ENCODE peak calls at places on chromosomes 3 and 15, in eight cellular contexts. One of them, this sample, is unnamed.

GRCh38 chr3:30188713-30189112 is 417.7 kb upstream of the TGFBR2 start:
- DNase-seq in activated CD4-positive, alpha-beta T cell treated with anti-CD3 and anti-CD28 coated beads, Interleukin-2, amount 50 U/mL, for 1 hour: no peak
- DNase-seq in EH: peak
- DNase-seq in anterior cingulate cortex: no peak
- DNase-seq in SJSA1: no peak
- DNase-seq in memory B cell: no peak
- DNase-seq in Right ventricle myocardium superior: peak
- DNase-seq in NCI-H524: no peak
- DNase-seq in this sample: no peak

GRCh38 chr15:52186651-52187486 is 4.3 kb downstream of the GNB5 start:
- DNase-seq in activated CD4-positive, alpha-beta T cell treated with anti-CD3 and anti-CD28 coated beads, Interleukin-2, amount 50 U/mL, for 1 hour: no peak
- DNase-seq in EH: no peak
- DNase-seq in anterior cingulate cortex: no peak
- DNase-seq in SJSA1: no peak
- DNase-seq in memory B cell: no peak
- DNase-seq in Right ventricle myocardium superior: no peak
- DNase-seq in NCI-H524: peak
- DNase-seq in this sample: no peak

GRCh38 chr3:189143321-189143720 is 28.4 kb upstream of the TPRG1 start:
- DNase-seq in activated CD4-positive, alpha-beta T cell treated with anti-CD3 and anti-CD28 coated beads, Interleukin-2, amount 50 U/mL, for 1 hour: no peak
- DNase-seq in EH: no peak
- DNase-seq in anterior cingulate cortex: no peak
- DNase-seq in SJSA1: no peak
- DNase-seq in memory B cell: no peak
- DNase-seq in Right ventricle myocardium superior: no peak
- DNase-seq in NCI-H524: no peak
- DNase-seq in this sample: no peak

GRCh38 chr15:95845862-95846515 is 484.5 kb upstream of the NR2F2 start:
- DNase-seq in activated CD4-positive, alpha-beta T cell treated with anti-CD3 and anti-CD28 coated beads, Interleukin-2, amount 50 U/mL, for 1 hour: no peak
- DNase-seq in EH: no peak
- DNase-seq in anterior cingulate cortex: no peak
- DNase-seq in SJSA1: no peak
- DNase-seq in memory B cell: no peak
- DNase-seq in Right ventricle myocardium superior: peak
- DNase-seq in NCI-H524: no peak
- DNase-seq in this sample: no peak

GRCh38 chr3:122689587-122689986 is 8.9 kb downstream of the PARP14 start:
- DNase-seq in activated CD4-positive, alpha-beta T cell treated with anti-CD3 and anti-CD28 coated beads, Interleukin-2, amount 50 U/mL, for 1 hour: no peak
- DNase-seq in EH: peak
- DNase-seq in anterior cingulate cortex: no peak
- DNase-seq in SJSA1: no peak
- DNase-seq in memory B cell: no peak
- DNase-seq in Right ventricle myocardium superior: no peak
- DNase-seq in NCI-H524: no peak
- DNase-seq in this sample: no peak

GRCh38 chr3:20225769-20226168 is 39.8 kb upstream of the SGO1 start:
- DNase-seq in activated CD4-positive, alpha-beta T cell treated with anti-CD3 and anti-CD28 coated beads, Interleukin-2, amount 50 U/mL, for 1 hour: no peak
- DNase-seq in EH: peak
- DNase-seq in anterior cingulate cortex: no peak
- DNase-seq in SJSA1: no peak
- DNase-seq in memory B cell: no peak
- DNase-seq in Right ventricle myocardium superior: no peak
- DNase-seq in NCI-H524: peak
- DNase-seq in this sample: peak

GRCh38 chr3:125143982-125144652 is 68.4 kb downstream of the SLC12A8 start:
- DNase-seq in activated CD4-positive, alpha-beta T cell treated with anti-CD3 and anti-CD28 coated beads, Interleukin-2, amount 50 U/mL, for 1 hour: no peak
- DNase-seq in EH: peak
- DNase-seq in anterior cingulate cortex: no peak
- DNase-seq in SJSA1: peak
- DNase-seq in memory B cell: no peak
- DNase-seq in Right ventricle myocardium superior: peak
- DNase-seq in NCI-H524: no peak
- DNase-seq in this sample: no peak

GRCh38 chr3:28799084-28799483 is 450.5 kb upstream of the AZI2 start:
- DNase-seq in activated CD4-positive, alpha-beta T cell treated with anti-CD3 and anti-CD28 coated beads, Interleukin-2, amount 50 U/mL, for 1 hour: no peak
- DNase-seq in EH: peak
- DNase-seq in anterior cingulate cortex: no peak
- DNase-seq in SJSA1: no peak
- DNase-seq in memory B cell: no peak
- DNase-seq in Right ventricle myocardium superior: no peak
- DNase-seq in NCI-H524: no peak
- DNase-seq in this sample: peak

GRCh38 chr3:122719273-122719921 is 38.8 kb downstream of the PARP14 start:
- DNase-seq in activated CD4-positive, alpha-beta T cell treated with anti-CD3 and anti-CD28 coated beads, Interleukin-2, amount 50 U/mL, for 1 hour: no peak
- DNase-seq in EH: no peak
- DNase-seq in anterior cingulate cortex: no peak
- DNase-seq in SJSA1: no peak
- DNase-seq in memory B cell: no peak
- DNase-seq in Right ventricle myocardium superior: no peak
- DNase-seq in NCI-H524: no peak
- DNase-seq in this sample: no peak

GRCh38 chr3:191476053-191476787 is 15.3 kb downstream of the PYDC2 start:
- DNase-seq in activated CD4-positive, alpha-beta T cell treated with anti-CD3 and anti-CD28 coated beads, Interleukin-2, amount 50 U/mL, for 1 hour: no peak
- DNase-seq in EH: no peak
- DNase-seq in anterior cingulate cortex: no peak
- DNase-seq in SJSA1: no peak
- DNase-seq in memory B cell: no peak
- DNase-seq in Right ventricle myocardium superior: no peak
- DNase-seq in NCI-H524: no peak
- DNase-seq in this sample: no peak

GRCh38 chr3:52183786-52184445 is 14.0 kb upstream of the ALAS1 start:
- DNase-seq in activated CD4-positive, alpha-beta T cell treated with anti-CD3 and anti-CD28 coated beads, Interleukin-2, amount 50 U/mL, for 1 hour: no peak
- DNase-seq in EH: no peak
- DNase-seq in anterior cingulate cortex: no peak
- DNase-seq in SJSA1: no peak
- DNase-seq in memory B cell: no peak
- DNase-seq in Right ventricle myocardium superior: no peak
- DNase-seq in NCI-H524: no peak
- DNase-seq in this sample: no peak

GRCh38 chr3:53030864-53031445 is 14.9 kb downstream of the SFMBT1 start:
- DNase-seq in activated CD4-positive, alpha-beta T cell treated with anti-CD3 and anti-CD28 coated beads, Interleukin-2, amount 50 U/mL, for 1 hour: peak
- DNase-seq in EH: no peak
- DNase-seq in anterior cingulate cortex: no peak
- DNase-seq in SJSA1: no peak
- DNase-seq in memory B cell: no peak
- DNase-seq in Right ventricle myocardium superior: no peak
- DNase-seq in NCI-H524: no peak
- DNase-seq in this sample: no peak

GRCh38 chr15:59751552-59752413 is 62.7 kb upstream of the BNIP2 start:
- DNase-seq in activated CD4-positive, alpha-beta T cell treated with anti-CD3 and anti-CD28 coated beads, Interleukin-2, amount 50 U/mL, for 1 hour: no peak
- DNase-seq in EH: no peak
- DNase-seq in anterior cingulate cortex: no peak
- DNase-seq in SJSA1: peak
- DNase-seq in memory B cell: no peak
- DNase-seq in Right ventricle myocardium superior: no peak
- DNase-seq in NCI-H524: peak
- DNase-seq in this sample: peak

GRCh38 chr3:42711491-42712343 is 9.1 kb upstream of the HHATL start:
- DNase-seq in activated CD4-positive, alpha-beta T cell treated with anti-CD3 and anti-CD28 coated beads, Interleukin-2, amount 50 U/mL, for 1 hour: no peak
- DNase-seq in EH: peak
- DNase-seq in anterior cingulate cortex: no peak
- DNase-seq in SJSA1: no peak
- DNase-seq in memory B cell: no peak
- DNase-seq in Right ventricle myocardium superior: no peak
- DNase-seq in NCI-H524: no peak
- DNase-seq in this sample: no peak

GRCh38 chr15:42156266-42156922 is at the start of gene PLA2G4F:
- DNase-seq in activated CD4-positive, alpha-beta T cell treated with anti-CD3 and anti-CD28 coated beads, Interleukin-2, amount 50 U/mL, for 1 hour: no peak
- DNase-seq in EH: no peak
- DNase-seq in anterior cingulate cortex: no peak
- DNase-seq in SJSA1: no peak
- DNase-seq in memory B cell: no peak
- DNase-seq in Right ventricle myocardium superior: peak
- DNase-seq in NCI-H524: no peak
- DNase-seq in this sample: peak

GRCh38 chr3:38168151-38168987 is 3.0 kb downstream of the OXSR1 start:
- DNase-seq in activated CD4-positive, alpha-beta T cell treated with anti-CD3 and anti-CD28 coated beads, Interleukin-2, amount 50 U/mL, for 1 hour: no peak
- DNase-seq in EH: peak
- DNase-seq in anterior cingulate cortex: no peak
- DNase-seq in SJSA1: peak
- DNase-seq in memory B cell: no peak
- DNase-seq in Right ventricle myocardium superior: no peak
- DNase-seq in NCI-H524: no peak
- DNase-seq in this sample: no peak

GRCh38 chr3:194397757-194398312 is 1.2 kb downstream of the GP5 start:
- DNase-seq in activated CD4-positive, alpha-beta T cell treated with anti-CD3 and anti-CD28 coated beads, Interleukin-2, amount 50 U/mL, for 1 hour: no peak
- DNase-seq in EH: peak
- DNase-seq in anterior cingulate cortex: no peak
- DNase-seq in SJSA1: no peak
- DNase-seq in memory B cell: no peak
- DNase-seq in Right ventricle myocardium superior: no peak
- DNase-seq in NCI-H524: peak
- DNase-seq in this sample: no peak

GRCh38 chr3:194494951-194495374 is 8.2 kb upstream of the ATP13A3 start:
- DNase-seq in activated CD4-positive, alpha-beta T cell treated with anti-CD3 and anti-CD28 coated beads, Interleukin-2, amount 50 U/mL, for 1 hour: no peak
- DNase-seq in EH: peak
- DNase-seq in anterior cingulate cortex: no peak
- DNase-seq in SJSA1: no peak
- DNase-seq in memory B cell: no peak
- DNase-seq in Right ventricle myocardium superior: no peak
- DNase-seq in NCI-H524: no peak
- DNase-seq in this sample: peak

GRCh38 chr3:66997560-66998074 is 490 bp upstream of the KBTBD8 start:
- DNase-seq in activated CD4-positive, alpha-beta T cell treated with anti-CD3 and anti-CD28 coated beads, Interleukin-2, amount 50 U/mL, for 1 hour: no peak
- DNase-seq in EH: peak
- DNase-seq in anterior cingulate cortex: no peak
- DNase-seq in SJSA1: no peak
- DNase-seq in memory B cell: no peak
- DNase-seq in Right ventricle myocardium superior: no peak
- DNase-seq in NCI-H524: no peak
- DNase-seq in this sample: no peak

GRCh38 chr3:44130249-44130648 is 111.4 kb upstream of the TOPAZ1 start:
- DNase-seq in activated CD4-positive, alpha-beta T cell treated with anti-CD3 and anti-CD28 coated beads, Interleukin-2, amount 50 U/mL, for 1 hour: no peak
- DNase-seq in EH: no peak
- DNase-seq in anterior cingulate cortex: no peak
- DNase-seq in SJSA1: no peak
- DNase-seq in memory B cell: no peak
- DNase-seq in Right ventricle myocardium superior: no peak
- DNase-seq in NCI-H524: no peak
- DNase-seq in this sample: no peak

GRCh38 chr3:34056951-34057390 is 258.5 kb downstream of the PDCD6IP start:
- DNase-seq in activated CD4-positive, alpha-beta T cell treated with anti-CD3 and anti-CD28 coated beads, Interleukin-2, amount 50 U/mL, for 1 hour: no peak
- DNase-seq in EH: peak
- DNase-seq in anterior cingulate cortex: no peak
- DNase-seq in SJSA1: no peak
- DNase-seq in memory B cell: no peak
- DNase-seq in Right ventricle myocardium superior: no peak
- DNase-seq in NCI-H524: no peak
- DNase-seq in this sample: no peak

GRCh38 chr3:120561251-120562045 is 34.7 kb upstream of the NDUFB4 start:
- DNase-seq in activated CD4-positive, alpha-beta T cell treated with anti-CD3 and anti-CD28 coated beads, Interleukin-2, amount 50 U/mL, for 1 hour: peak
- DNase-seq in EH: peak
- DNase-seq in anterior cingulate cortex: peak
- DNase-seq in SJSA1: peak
- DNase-seq in memory B cell: peak
- DNase-seq in Right ventricle myocardium superior: peak
- DNase-seq in NCI-H524: peak
- DNase-seq in this sample: peak

GRCh38 chr3:14122301-14122700 is 2.4 kb downstream of the CHCHD4 start:
- DNase-seq in activated CD4-positive, alpha-beta T cell treated with anti-CD3 and anti-CD28 coated beads, Interleukin-2, amount 50 U/mL, for 1 hour: no peak
- DNase-seq in EH: no peak
- DNase-seq in anterior cingulate cortex: no peak
- DNase-seq in SJSA1: no peak
- DNase-seq in memory B cell: no peak
- DNase-seq in Right ventricle myocardium superior: no peak
- DNase-seq in NCI-H524: no peak
- DNase-seq in this sample: no peak

GRCh38 chr3:100915706-100916105 is 77.5 kb downstream of the ABI3BP start:
- DNase-seq in activated CD4-positive, alpha-beta T cell treated with anti-CD3 and anti-CD28 coated beads, Interleukin-2, amount 50 U/mL, for 1 hour: no peak
- DNase-seq in EH: peak
- DNase-seq in anterior cingulate cortex: no peak
- DNase-seq in SJSA1: no peak
- DNase-seq in memory B cell: no peak
- DNase-seq in Right ventricle myocardium superior: no peak
- DNase-seq in NCI-H524: no peak
- DNase-seq in this sample: no peak

GRCh38 chr15:95458736-95459135 is 871.8 kb upstream of the NR2F2 start:
- DNase-seq in activated CD4-positive, alpha-beta T cell treated with anti-CD3 and anti-CD28 coated beads, Interleukin-2, amount 50 U/mL, for 1 hour: no peak
- DNase-seq in EH: no peak
- DNase-seq in anterior cingulate cortex: no peak
- DNase-seq in SJSA1: no peak
- DNase-seq in memory B cell: no peak
- DNase-seq in Right ventricle myocardium superior: no peak
- DNase-seq in NCI-H524: no peak
- DNase-seq in this sample: no peak